ENCODE peak calls at places on chromosome 16, in nine cellular contexts. One of them, this sample, is unnamed.

GRCh38 chr16:55469821-55470532 is 9.0 kb upstream of the MMP2 start:
- DNase-seq in breast epithelium: no peak
- DNase-seq in GM12865: no peak
- DNase-seq in esophagus muscularis mucosa: no peak
- DNase-seq in PC-3: no peak
- DNase-seq in GM06990: no peak
- DNase-seq in tibial artery: peak; percentile 62
- DNase-seq in fibroblast of mammary gland: no peak
- DNase-seq in H9: no peak
- DNase-seq in this sample: no peak

GRCh38 chr16:27408012-27408601 is 6.1 kb downstream of the IL21R start:
- DNase-seq in breast epithelium: no peak
- DNase-seq in GM12865: peak; percentile 71
- DNase-seq in esophagus muscularis mucosa: peak; percentile 42
- DNase-seq in PC-3: no peak
- DNase-seq in GM06990: no peak
- DNase-seq in tibial artery: no peak
- DNase-seq in fibroblast of mammary gland: peak; percentile 47
- DNase-seq in H9: no peak
- DNase-seq in this sample: no peak

GRCh38 chr16:19284207-19284606 is 1.3 kb upstream of the CLEC19A start:
- DNase-seq in breast epithelium: peak; percentile 94
- DNase-seq in GM12865: no peak
- DNase-seq in esophagus muscularis mucosa: no peak
- DNase-seq in PC-3: peak; percentile 93
- DNase-seq in GM06990: no peak
- DNase-seq in tibial artery: no peak
- DNase-seq in fibroblast of mammary gland: peak; percentile 4
- DNase-seq in H9: no peak
- DNase-seq in this sample: peak; percentile 96

GRCh38 chr16:82630688-82631087 is 3.9 kb downstream of the CDH13 start:
- DNase-seq in breast epithelium: no peak
- DNase-seq in GM12865: no peak
- DNase-seq in esophagus muscularis mucosa: no peak
- DNase-seq in PC-3: peak; percentile 35
- DNase-seq in GM06990: no peak
- DNase-seq in tibial artery: no peak
- DNase-seq in fibroblast of mammary gland: peak; percentile 39
- DNase-seq in H9: no peak
- DNase-seq in this sample: peak; percentile 54

GRCh38 chr16:75080205-75081029 is 36.2 kb downstream of the LDHD start:
- DNase-seq in breast epithelium: no peak
- DNase-seq in GM12865: no peak
- DNase-seq in esophagus muscularis mucosa: no peak
- DNase-seq in PC-3: peak; percentile 35
- DNase-seq in GM06990: no peak
- DNase-seq in tibial artery: no peak
- DNase-seq in fibroblast of mammary gland: peak; percentile 69
- DNase-seq in H9: no peak
- DNase-seq in this sample: no peak

GRCh38 chr16:21233521-21234150 is at the start of gene ANKS4B:
- DNase-seq in breast epithelium: no peak
- DNase-seq in GM12865: no peak
- DNase-seq in esophagus muscularis mucosa: no peak
- DNase-seq in PC-3: no peak
- DNase-seq in GM06990: no peak
- DNase-seq in tibial artery: no peak
- DNase-seq in fibroblast of mammary gland: no peak
- DNase-seq in H9: no peak
- DNase-seq in this sample: no peak

GRCh38 chr16:906296-906695 is 64.5 kb downstream of the LMF1 start:
- DNase-seq in breast epithelium: no peak
- DNase-seq in GM12865: no peak
- DNase-seq in esophagus muscularis mucosa: no peak
- DNase-seq in PC-3: no peak
- DNase-seq in GM06990: no peak
- DNase-seq in tibial artery: no peak
- DNase-seq in fibroblast of mammary gland: no peak
- DNase-seq in H9: no peak
- DNase-seq in this sample: no peak

GRCh38 chr16:73966851-73967250 is 329.8 kb upstream of the PSMD7 start:
- DNase-seq in breast epithelium: no peak
- DNase-seq in GM12865: no peak
- DNase-seq in esophagus muscularis mucosa: no peak
- DNase-seq in PC-3: no peak
- DNase-seq in GM06990: no peak
- DNase-seq in tibial artery: no peak
- DNase-seq in fibroblast of mammary gland: no peak
- DNase-seq in H9: no peak
- DNase-seq in this sample: no peak

GRCh38 chr16:30004811-30005242 is 6.0 kb downstream of the DOC2A start:
- DNase-seq in breast epithelium: no peak
- DNase-seq in GM12865: no peak
- DNase-seq in esophagus muscularis mucosa: no peak
- DNase-seq in PC-3: no peak
- DNase-seq in GM06990: no peak
- DNase-seq in tibial artery: no peak
- DNase-seq in fibroblast of mammary gland: no peak
- DNase-seq in H9: no peak
- DNase-seq in this sample: no peak

GRCh38 chr16:63467513-63467912 is 1431.3 kb upstream of the CDH8 start:
- DNase-seq in breast epithelium: no peak
- DNase-seq in GM12865: no peak
- DNase-seq in esophagus muscularis mucosa: no peak
- DNase-seq in PC-3: no peak
- DNase-seq in GM06990: no peak
- DNase-seq in tibial artery: no peak
- DNase-seq in fibroblast of mammary gland: no peak
- DNase-seq in H9: no peak
- DNase-seq in this sample: no peak

GRCh38 chr16:14362774-14363371 is 267.2 kb downstream of the PARN start:
- DNase-seq in breast epithelium: no peak
- DNase-seq in GM12865: no peak
- DNase-seq in esophagus muscularis mucosa: no peak
- DNase-seq in PC-3: no peak
- DNase-seq in GM06990: no peak
- DNase-seq in tibial artery: no peak
- DNase-seq in fibroblast of mammary gland: peak; percentile 80
- DNase-seq in H9: no peak
- DNase-seq in this sample: no peak

GRCh38 chr16:75460441-75460840 is 4.0 kb downstream of the TMEM170A start:
- DNase-seq in breast epithelium: no peak
- DNase-seq in GM12865: no peak
- DNase-seq in esophagus muscularis mucosa: no peak
- DNase-seq in PC-3: no peak
- DNase-seq in GM06990: no peak
- DNase-seq in tibial artery: no peak
- DNase-seq in fibroblast of mammary gland: no peak
- DNase-seq in H9: no peak
- DNase-seq in this sample: no peak

GRCh38 chr16:17346774-17347569 is 123.8 kb downstream of the XYLT1 start:
- DNase-seq in breast epithelium: no peak
- DNase-seq in GM12865: peak; percentile 55
- DNase-seq in esophagus muscularis mucosa: no peak
- DNase-seq in PC-3: no peak
- DNase-seq in GM06990: peak; percentile 62
- DNase-seq in tibial artery: peak; percentile 61
- DNase-seq in fibroblast of mammary gland: no peak
- DNase-seq in H9: no peak
- DNase-seq in this sample: no peak

GRCh38 chr16:85448557-85449194 is 164.4 kb upstream of the GSE1 start:
- DNase-seq in breast epithelium: no peak
- DNase-seq in GM12865: peak; percentile 29
- DNase-seq in esophagus muscularis mucosa: no peak
- DNase-seq in PC-3: no peak
- DNase-seq in GM06990: peak; percentile 37
- DNase-seq in tibial artery: no peak
- DNase-seq in fibroblast of mammary gland: peak; percentile 31
- DNase-seq in H9: no peak
- DNase-seq in this sample: no peak

GRCh38 chr16:49920397-49920796 is 64.5 kb upstream of the ZNF423 start:
- DNase-seq in breast epithelium: no peak
- DNase-seq in GM12865: no peak
- DNase-seq in esophagus muscularis mucosa: no peak
- DNase-seq in PC-3: no peak
- DNase-seq in GM06990: no peak
- DNase-seq in tibial artery: no peak
- DNase-seq in fibroblast of mammary gland: no peak
- DNase-seq in H9: no peak
- DNase-seq in this sample: no peak

GRCh38 chr16:4787068-4787467 is 1.1 kb downstream of the SEPTIN12 start:
- DNase-seq in breast epithelium: no peak
- DNase-seq in GM12865: no peak
- DNase-seq in esophagus muscularis mucosa: no peak
- DNase-seq in PC-3: no peak
- DNase-seq in GM06990: no peak
- DNase-seq in tibial artery: no peak
- DNase-seq in fibroblast of mammary gland: no peak
- DNase-seq in H9: no peak
- DNase-seq in this sample: no peak

GRCh38 chr16:31201511-31202401 is 804 bp downstream of the PYCARD start:
- DNase-seq in breast epithelium: no peak
- DNase-seq in GM12865: peak; percentile 71
- DNase-seq in esophagus muscularis mucosa: no peak
- DNase-seq in PC-3: no peak
- DNase-seq in GM06990: no peak
- DNase-seq in tibial artery: no peak
- DNase-seq in fibroblast of mammary gland: no peak
- DNase-seq in H9: peak; percentile 82
- DNase-seq in this sample: no peak

GRCh38 chr16:82855471-82855870 is 228.7 kb downstream of the CDH13 start:
- DNase-seq in breast epithelium: no peak
- DNase-seq in GM12865: no peak
- DNase-seq in esophagus muscularis mucosa: no peak
- DNase-seq in PC-3: no peak
- DNase-seq in GM06990: no peak
- DNase-seq in tibial artery: no peak
- DNase-seq in fibroblast of mammary gland: peak; percentile 52
- DNase-seq in H9: no peak
- DNase-seq in this sample: no peak

GRCh38 chr16:69132424-69133252 is at the start of the genes CHTF8 and UTP4:
- DNase-seq in breast epithelium: peak; percentile 75
- DNase-seq in GM12865: peak; percentile 91
- DNase-seq in esophagus muscularis mucosa: peak; percentile 95
- DNase-seq in PC-3: peak; percentile 71
- DNase-seq in GM06990: peak; percentile 89
- DNase-seq in tibial artery: peak; percentile 89
- DNase-seq in fibroblast of mammary gland: peak; percentile 70
- DNase-seq in H9: peak; percentile 85
- DNase-seq in this sample: peak; percentile 76

GRCh38 chr16:88906535-88907105 is 40.2 kb upstream of the PABPN1L start:
- DNase-seq in breast epithelium: no peak
- DNase-seq in GM12865: no peak
- DNase-seq in esophagus muscularis mucosa: no peak
- DNase-seq in PC-3: no peak
- DNase-seq in GM06990: no peak
- DNase-seq in tibial artery: no peak
- DNase-seq in fibroblast of mammary gland: no peak
- DNase-seq in H9: no peak
- DNase-seq in this sample: no peak
- TF ChIP-seq CTCF in breast epithelium: no peak
- TF ChIP-seq CTCF in GM12865: no peak
- TF ChIP-seq CTCF in esophagus muscularis mucosa: no peak
- TF ChIP-seq CTCF in PC-3: no peak
- TF ChIP-seq CTCF in GM06990: no peak
- TF ChIP-seq CTCF in tibial artery: no peak
- TF ChIP-seq CTCF in fibroblast of mammary gland: no peak
- TF ChIP-seq CTCF in H9: peak; percentile 20
- TF ChIP-seq CTCF in this sample: no peak

GRCh38 chr16:66580605-66581209 is 1.4 kb downstream of the CMTM2 start:
- DNase-seq in breast epithelium: no peak
- DNase-seq in GM12865: no peak
- DNase-seq in esophagus muscularis mucosa: peak; percentile 34
- DNase-seq in PC-3: peak; percentile 65
- DNase-seq in GM06990: no peak
- DNase-seq in tibial artery: no peak
- DNase-seq in fibroblast of mammary gland: peak; percentile 83
- DNase-seq in H9: no peak
- DNase-seq in this sample: peak; percentile 85
- TF ChIP-seq CTCF in breast epithelium: no peak
- TF ChIP-seq CTCF in GM12865: no peak
- TF ChIP-seq CTCF in esophagus muscularis mucosa: no peak
- TF ChIP-seq CTCF in PC-3: no peak
- TF ChIP-seq CTCF in GM06990: no peak
- TF ChIP-seq CTCF in tibial artery: no peak
- TF ChIP-seq CTCF in fibroblast of mammary gland: peak; percentile 46
- TF ChIP-seq CTCF in H9: no peak
- TF ChIP-seq CTCF in this sample: no peak

GRCh38 chr16:3073448-3073847 is 8.0 kb downstream of the IL32 start:
- DNase-seq in breast epithelium: no peak
- DNase-seq in GM12865: no peak
- DNase-seq in esophagus muscularis mucosa: no peak
- DNase-seq in PC-3: no peak
- DNase-seq in GM06990: no peak
- DNase-seq in tibial artery: no peak
- DNase-seq in fibroblast of mammary gland: no peak
- DNase-seq in H9: no peak
- DNase-seq in this sample: no peak

GRCh38 chr16:3068486-3068885 is 3.0 kb downstream of the IL32 start:
- DNase-seq in breast epithelium: no peak
- DNase-seq in GM12865: no peak
- DNase-seq in esophagus muscularis mucosa: no peak
- DNase-seq in PC-3: no peak
- DNase-seq in GM06990: no peak
- DNase-seq in tibial artery: no peak
- DNase-seq in fibroblast of mammary gland: no peak
- DNase-seq in H9: no peak
- DNase-seq in this sample: no peak

GRCh38 chr16:3070608-3071111 is 5.2 kb downstream of the IL32 start:
- DNase-seq in breast epithelium: no peak
- DNase-seq in GM12865: no peak
- DNase-seq in esophagus muscularis mucosa: no peak
- DNase-seq in PC-3: no peak
- DNase-seq in GM06990: no peak
- DNase-seq in tibial artery: no peak
- DNase-seq in fibroblast of mammary gland: no peak
- DNase-seq in H9: no peak
- DNase-seq in this sample: no peak

GRCh38 chr16:3074860-3075545 is 9.6 kb downstream of the IL32 start:
- DNase-seq in breast epithelium: no peak
- DNase-seq in GM12865: peak; percentile 93
- DNase-seq in esophagus muscularis mucosa: no peak
- DNase-seq in PC-3: no peak
- DNase-seq in GM06990: peak; percentile 76
- DNase-seq in tibial artery: no peak
- DNase-seq in fibroblast of mammary gland: no peak
- DNase-seq in H9: no peak
- DNase-seq in this sample: no peak

GRCh38 chr16:3071655-3072054 is 6.2 kb downstream of the IL32 start:
- DNase-seq in breast epithelium: no peak
- DNase-seq in GM12865: no peak
- DNase-seq in esophagus muscularis mucosa: no peak
- DNase-seq in PC-3: no peak
- DNase-seq in GM06990: no peak
- DNase-seq in tibial artery: no peak
- DNase-seq in fibroblast of mammary gland: no peak
- DNase-seq in H9: no peak
- DNase-seq in this sample: no peak
- TF ChIP-seq CTCF in breast epithelium: no peak
- TF ChIP-seq CTCF in GM12865: no peak
- TF ChIP-seq CTCF in esophagus muscularis mucosa: no peak
- TF ChIP-seq CTCF in PC-3: no peak
- TF ChIP-seq CTCF in GM06990: no peak
- TF ChIP-seq CTCF in tibial artery: no peak
- TF ChIP-seq CTCF in fibroblast of mammary gland: no peak
- TF ChIP-seq CTCF in H9: no peak
- TF ChIP-seq CTCF in this sample: no peak

GRCh38 chr16:83887088-83887487 is 11.8 kb upstream of the MLYCD start:
- DNase-seq in breast epithelium: no peak
- DNase-seq in GM12865: no peak
- DNase-seq in esophagus muscularis mucosa: no peak
- DNase-seq in PC-3: peak; percentile 49
- DNase-seq in GM06990: no peak
- DNase-seq in tibial artery: no peak
- DNase-seq in fibroblast of mammary gland: peak; percentile 27
- DNase-seq in H9: no peak
- DNase-seq in this sample: peak; percentile 10
- TF ChIP-seq CTCF in breast epithelium: no peak
- TF ChIP-seq CTCF in GM12865: no peak
- TF ChIP-seq CTCF in esophagus muscularis mucosa: no peak
- TF ChIP-seq CTCF in PC-3: peak; percentile 68
- TF ChIP-seq CTCF in GM06990: peak; percentile 17
- TF ChIP-seq CTCF in tibial artery: no peak
- TF ChIP-seq CTCF in fibroblast of mammary gland: peak; percentile 37
- TF ChIP-seq CTCF in H9: peak; percentile 57
- TF ChIP-seq CTCF in this sample: peak; percentile 20